ENCODE peak calls at places on chromosomes 3 and 15, in seven cellular contexts. D is GM19239, U is iris pigment epithelial cell, G is GM20000, C is ELF-1, X is globus pallidus, Q is HCEC 1CT. I is an unnamed sample.

GRCh38 chr15:34514251-34514760 is 69.1 kb downstream of the GOLGA8B start:
- DNase-seq in Q (no peak), G (peak), D (peak), X (peak), C (no peak), U (peak), I (no peak)

GRCh38 chr3:45664558-45664957 is 24.6 kb upstream of the SACM1L start:
- DNase-seq in C (no peak), X (no peak), D (peak), U (no peak), Q (no peak), G (peak), I (no peak)

GRCh38 chr3:145219355-145220196 is 941.4 kb downstream of the PLOD2 start:
- DNase-seq in U (peak), C (no peak), G (no peak), X (peak), D (no peak), Q (no peak), I (no peak)

GRCh38 chr3:132090921-132091320 is 56.1 kb upstream of the CPNE4 start:
- DNase-seq in C (peak), D (no peak), G (no peak), Q (no peak), X (no peak), U (peak), I (no peak)

GRCh38 chr15:41401904-41402267 is 410 bp downstream of the NDUFAF1 start:
- DNase-seq in X (no peak), Q (no peak), C (no peak), G (no peak), D (no peak), U (no peak), I (no peak)

GRCh38 chr3:193768069-193768391 is 175.0 kb downstream of the OPA1 start:
- DNase-seq in D (no peak), Q (peak), G (no peak), X (no peak), U (peak), C (no peak), I (no peak)

GRCh38 chr3:7875858-7876442 is 625.7 kb upstream of the LMCD1 start:
- DNase-seq in D (no peak), X (no peak), C (no peak), Q (no peak), U (peak), G (no peak), I (no peak)

GRCh38 chr3:194069421-194070219 is 66.3 kb upstream of the HES1 start:
- DNase-seq in G (no peak), Q (peak), U (peak), D (no peak), X (no peak), C (no peak), I (no peak)

GRCh38 chr3:182910939-182911781 is 69.2 kb downstream of the DCUN1D1 start:
- DNase-seq in D (no peak), Q (no peak), U (peak), X (no peak), C (no peak), G (no peak), I (no peak)

GRCh38 chr3:170295586-170295985 is 61.9 kb upstream of the SKIL start:
- DNase-seq in U (no peak), X (no peak), G (no peak), D (no peak), Q (no peak), C (no peak), I (no peak)

GRCh38 chr15:83372434-83372873 is 74.7 kb upstream of the SH3GL3 start:
- DNase-seq in X (no peak), U (peak), G (no peak), Q (no peak), D (no peak), C (peak), I (no peak)

GRCh38 chr3:195045481-195045880 is 225.5 kb downstream of the XXYLT1 start:
- DNase-seq in G (no peak), C (no peak), X (no peak), U (no peak), D (no peak), Q (no peak), I (no peak)

GRCh38 chr3:105277656-105278055 is 89.1 kb upstream of the ALCAM start:
- DNase-seq in Q (peak), X (no peak), C (no peak), U (peak), D (no peak), G (no peak), I (no peak)

GRCh38 chr15:38085931-38086562 is 151.6 kb downstream of the TMCO5A start:
- DNase-seq in C (no peak), G (peak), Q (peak), X (peak), U (peak), D (no peak), I (no peak)

GRCh38 chr15:71043373-71043772 is 71.9 kb upstream of the THSD4 start:
- DNase-seq in X (no peak), Q (peak), U (peak), D (no peak), G (no peak), C (no peak), I (no peak)

GRCh38 chr3:65595222-65595996 is 443.3 kb downstream of the MAGI1 start:
- DNase-seq in C (no peak), D (no peak), U (no peak), Q (no peak), G (no peak), X (peak), I (no peak)

GRCh38 chr15:64622410-64623260 is 152.8 kb downstream of the RBPMS2 start:
- DNase-seq in C (no peak), X (no peak), U (no peak), D (peak), Q (no peak), G (peak), I (no peak)

GRCh38 chr3:40505599-40506462 is at the start of gene ZNF620:
- DNase-seq in Q (no peak), C (peak), U (peak), X (peak), D (peak), G (peak), I (peak)

GRCh38 chr15:80744826-80745225 is 34.3 kb upstream of the CEMIP start:
- DNase-seq in U (peak), X (no peak), G (no peak), D (no peak), Q (peak), C (no peak), I (no peak)

I was measured in ureter.